ENCODE peak calls at places on chromosomes 4 and X, in ten cellular contexts. M, V, O, P, B, L, H, Q, J and U are unnamed samples.

GRCh38 chr4:185811509-185812364 is at the start of gene SORBS2:
- DNase-seq in M (no peak), V (peak; percentile 48), O (peak; percentile 50), P (no peak), B (peak; percentile 5), L (peak; percentile 62), H (peak; percentile 76), Q (no peak), J (no peak), U (no peak)

GRCh38 chr4:73452953-73453700 is 17.1 kb downstream of the AFP start:
- DNase-seq in M (no peak), V (no peak), O (no peak), P (no peak), B (no peak), L (no peak), H (peak; percentile 3), Q (no peak), J (no peak), U (no peak)

GRCh38 chrX:8244301-8244700 is 73.2 kb upstream of the VCX2 start:
- DNase-seq in M (no peak), V (no peak), O (no peak), P (no peak), B (no peak), L (no peak), H (no peak), Q (no peak), J (no peak), U (no peak)

GRCh38 chr4:39390603-39391002 is 16.1 kb upstream of the KLB start:
- DNase-seq in M (no peak), V (no peak), O (no peak), P (no peak), B (no peak), L (no peak), H (no peak), Q (no peak), J (no peak), U (no peak)

GRCh38 chr4:87560802-87561201 is 31.6 kb upstream of the SPARCL1 start:
- DNase-seq in M (no peak), V (no peak), O (no peak), P (no peak), B (no peak), L (no peak), H (no peak), Q (no peak), J (no peak), U (no peak)

GRCh38 chr4:40721730-40722171 is 28.0 kb upstream of the NSUN7 start:
- DNase-seq in M (no peak), V (no peak), O (no peak), P (no peak), B (peak; percentile 47), L (no peak), H (peak; percentile 51), Q (no peak), J (no peak), U (no peak)

GRCh38 chr4:148030486-148030885 is 298.6 kb downstream of the ARHGAP10 start:
- DNase-seq in M (no peak), V (no peak), O (no peak), P (no peak), B (no peak), L (no peak), H (no peak), Q (no peak), J (no peak), U (no peak)

GRCh38 chr4:40865696-40866095 is 115.9 kb downstream of the NSUN7 start:
- DNase-seq in M (no peak), V (no peak), O (no peak), P (no peak), B (peak; percentile 47), L (no peak), H (peak; percentile 47), Q (no peak), J (no peak), U (no peak)

GRCh38 chr4:173264960-173265281 is 69.2 kb downstream of the HMGB2 start:
- DNase-seq in M (no peak), V (no peak), O (no peak), P (no peak), B (no peak), L (no peak), H (no peak), Q (no peak), J (no peak), U (no peak)

GRCh38 chr4:151673913-151674520 is 86.8 kb downstream of the GATB start:
- DNase-seq in M (no peak), V (no peak), O (no peak), P (no peak), B (no peak), L (no peak), H (no peak), Q (no peak), J (no peak), U (no peak)

GRCh38 chr4:61194601-61195000 is 5.5 kb upstream of the ADGRL3 start:
- DNase-seq in M (no peak), V (no peak), O (no peak), P (no peak), B (no peak), L (no peak), H (no peak), Q (no peak), J (no peak), U (no peak)

GRCh38 chr4:159689526-159689925 is 586.6 kb downstream of the RAPGEF2 start:
- DNase-seq in M (no peak), V (no peak), O (no peak), P (no peak), B (no peak), L (no peak), H (no peak), Q (no peak), J (no peak), U (no peak)

GRCh38 chr4:3836041-3836801 is 70.0 kb downstream of the ADRA2C start:
- DNase-seq in M (no peak), V (no peak), O (no peak), P (no peak), B (no peak), L (no peak), H (no peak), Q (no peak), J (no peak), U (no peak)

GRCh38 chrX:152601848-152602616 is 35.7 kb upstream of the GABRQ start:
- DNase-seq in M (no peak), V (no peak), O (no peak), P (peak; percentile 8), B (peak; percentile 62), L (no peak), H (no peak), Q (no peak), J (no peak), U (no peak)

GRCh38 chrX:111284615-111285294 is 14.5 kb upstream of the CAPN6 start:
- DNase-seq in M (no peak), V (no peak), O (no peak), P (no peak), B (no peak), L (no peak), H (no peak), Q (no peak), J (no peak), U (no peak)

GRCh38 chrX:35098419-35098818 is 155.8 kb downstream of the FAM47B start:
- DNase-seq in M (no peak), V (no peak), O (no peak), P (no peak), B (no peak), L (no peak), H (no peak), Q (no peak), J (no peak), U (no peak)

GRCh38 chrX:67159437-67159836 is 384.4 kb upstream of the AR start:
- DNase-seq in M (no peak), V (no peak), O (no peak), P (no peak), B (no peak), L (no peak), H (no peak), Q (no peak), J (no peak), U (no peak)

GRCh38 chr4:150789864-150790263 is 207.9 kb downstream of the MAB21L2 start:
- DNase-seq in M (no peak), V (no peak), O (no peak), P (no peak), B (no peak), L (no peak), H (no peak), Q (no peak), J (no peak), U (no peak)